ENCODE peak calls at places on chromosomes 5 and 9, in ten cellular contexts. S, E, L, Z, W, U, T, Q, G and I are unnamed samples.

GRCh38 chr9:124259273-124260078 is 1.7 kb downstream of the NEK6 start:
- DNase-seq in E (no peak), L (peak; percentile 79), U (no peak), Q (no peak), G (no peak), S (peak; percentile 91), W (peak; percentile 95), T (peak; percentile 73), Z (peak; percentile 90), I (no peak)

GRCh38 chr9:110444911-110445310 is 107.2 kb upstream of the TXNDC8 start:
- DNase-seq in T (no peak), L (no peak), W (no peak), S (peak; percentile 49), Q (no peak), G (no peak), U (no peak), E (no peak), Z (peak; percentile 93), I (no peak)

GRCh38 chr5:147567917-147568598 is 58.2 kb upstream of the DPYSL3 start:
- DNase-seq in Q (no peak), U (no peak), W (no peak), G (no peak), Z (peak; percentile 80), E (no peak), T (no peak), S (peak; percentile 67), L (no peak), I (no peak)

GRCh38 chr5:145543968-145544367 is 291.2 kb downstream of the PRELID2 start:
- DNase-seq in U (no peak), E (no peak), G (no peak), S (no peak), W (no peak), L (no peak), T (peak; percentile 64), Z (no peak), Q (no peak), I (no peak)

GRCh38 chr9:86515221-86515620 is 161.0 kb upstream of the TUT7 start:
- DNase-seq in E (no peak), W (no peak), G (no peak), S (no peak), T (no peak), Q (no peak), L (no peak), U (no peak), Z (no peak), I (no peak)

GRCh38 chr5:27855491-27855890 is 817.1 kb upstream of the CDH9 start:
- DNase-seq in T (no peak), S (no peak), G (no peak), U (no peak), W (no peak), Q (no peak), Z (no peak), E (no peak), L (no peak), I (no peak)

GRCh38 chr9:126459126-126459525 is 132.5 kb downstream of the MVB12B start:
- DNase-seq in Q (no peak), S (no peak), Z (no peak), T (no peak), E (no peak), L (peak; percentile 10), W (peak; percentile 47), G (no peak), U (no peak), I (no peak)

GRCh38 chr9:24218656-24219055 is 327.0 kb downstream of the IZUMO3 start:
- DNase-seq in U (no peak), Q (no peak), Z (no peak), T (no peak), E (no peak), S (no peak), W (no peak), G (no peak), L (no peak), I (no peak)

GRCh38 chr9:98315551-98316060 is 60.2 kb upstream of the TBC1D2 start:
- DNase-seq in Z (peak; percentile 82), W (peak; percentile 87), G (peak; percentile 94), E (peak; percentile 19), L (peak; percentile 78), S (peak; percentile 91), T (peak; percentile 93), U (peak; percentile 78), Q (peak; percentile 85), I (peak; percentile 61)

GRCh38 chr5:90932052-90932699 is 373.6 kb downstream of the ADGRV1 start:
- DNase-seq in W (no peak), E (no peak), Z (peak; percentile 59), L (no peak), T (peak; percentile 83), U (no peak), G (peak; percentile 54), S (peak; percentile 81), Q (peak; percentile 20), I (no peak)

GRCh38 chr5:149349382-149349781 is 4.1 kb downstream of the GRPEL2 start:
- DNase-seq in T (no peak), W (no peak), S (no peak), G (no peak), L (no peak), U (no peak), Q (no peak), E (no peak), Z (no peak), I (no peak)

GRCh38 chr5:75847561-75848021 is 130.4 kb upstream of the POC5 start:
- DNase-seq in W (no peak), Z (no peak), L (no peak), S (no peak), G (no peak), U (no peak), Q (no peak), T (no peak), E (no peak), I (no peak)

GRCh38 chr9:131036529-131037335 is 27.8 kb downstream of the LAMC3 start:
- DNase-seq in G (no peak), E (no peak), Z (no peak), U (no peak), Q (no peak), W (no peak), S (no peak), L (peak; percentile 73), T (no peak), I (no peak)